ENCODE peak calls at places on chromosome 14, in seven cellular contexts. I is heart right ventricle, P is transverse colon, L is HS-5, N is neural progenitor cell, T is RPMI7951, M is cardiac muscle cell. W is an unnamed sample.
A peak's percentile ranks its signal among the peaks of the same experiment; 100 is the strongest.

GRCh38 chr14:61381589-61381988 is 60.2 kb downstream of the PRKCH start:
- DNase-seq in I (no peak), N (no peak), M (no peak), T (no peak), P (no peak), L (no peak), W (no peak)

GRCh38 chr14:89240414-89240813 is 176.6 kb downstream of the FOXN3 start:
- DNase-seq in P (no peak), M (no peak), L (peak; percentile 20), I (no peak), N (no peak), T (peak; percentile 55), W (no peak)

GRCh38 chr14:22569749-22570131 is 19.3 kb downstream of the DAD1 start:
- DNase-seq in M (no peak), L (no peak), P (no peak), N (no peak), T (no peak), I (no peak), W (no peak)

GRCh38 chr14:100864206-100864605 is 38.3 kb downstream of the MEG3 start:
- DNase-seq in I (no peak), T (no peak), N (no peak), M (no peak), P (no peak), L (no peak), W (peak; percentile 2)

GRCh38 chr14:34222122-34222521 is 239.9 kb downstream of the SPTSSA start:
- DNase-seq in M (no peak), N (no peak), T (no peak), I (no peak), L (no peak), P (no peak), W (no peak)

GRCh38 chr14:105275267-105275946 is 25.4 kb downstream of the BRF1 start:
- DNase-seq in L (peak; percentile 20), I (no peak), N (no peak), P (no peak), T (no peak), M (no peak), W (no peak)

GRCh38 chr14:105974902-105975301 is 448.5 kb downstream of the TMEM121 start:
- DNase-seq in L (no peak), P (peak; percentile 19), M (no peak), T (peak; percentile 44), I (no peak), N (no peak), W (no peak)

GRCh38 chr14:69818760-69819191 is 21.7 kb upstream of the SLC10A1 start:
- DNase-seq in L (peak; percentile 48), P (peak; percentile 19), I (no peak), M (peak; percentile 71), N (peak; percentile 84), T (peak; percentile 50), W (no peak)

GRCh38 chr14:55138091-55138490 is 9.0 kb downstream of the LGALS3 start:
- DNase-seq in L (no peak), M (no peak), P (no peak), N (peak; percentile 26), T (no peak), I (no peak), W (no peak)

GRCh38 chr14:61535470-61535869 is 159.8 kb upstream of the HIF1A start:
- DNase-seq in P (no peak), N (no peak), M (no peak), T (no peak), L (no peak), I (no peak), W (no peak)

GRCh38 chr14:101464310-101464983 is 96.8 kb upstream of the DIO3 start:
- DNase-seq in P (no peak), N (no peak), M (no peak), T (no peak), L (no peak), I (no peak), W (no peak)

GRCh38 chr14:76510255-76510654 is 134.3 kb downstream of the ESRRB start:
- DNase-seq in L (no peak), I (no peak), N (no peak), M (no peak), P (no peak), T (no peak), W (no peak)

GRCh38 chr14:86203843-86204242 is 673.9 kb downstream of the FLRT2 start:
- DNase-seq in L (no peak), I (no peak), T (no peak), N (no peak), M (no peak), P (no peak), W (no peak)

GRCh38 chr14:84591827-84592540 is 938.0 kb upstream of the FLRT2 start:
- DNase-seq in P (no peak), M (no peak), L (no peak), I (no peak), T (no peak), N (no peak), W (no peak)

GRCh38 chr14:25042362-25043299 is 7.3 kb downstream of the STXBP6 start:
- DNase-seq in P (peak; percentile 52), N (peak; percentile 67), I (no peak), M (peak; percentile 38), T (peak; percentile 49), L (peak; percentile 11), W (no peak)

GRCh38 chr14:105387530-105387922 is 10.8 kb upstream of the TEX22 start:
- DNase-seq in I (no peak), P (no peak), L (no peak), T (no peak), N (no peak), M (no peak), W (no peak)

GRCh38 chr14:95293474-95293873 is 26.2 kb downstream of the CLMN start:
- DNase-seq in T (no peak), I (no peak), L (no peak), M (no peak), N (no peak), P (no peak), W (no peak)

GRCh38 chr14:75141967-75142366 is 15.1 kb upstream of the NEK9 start:
- DNase-seq in M (peak; percentile 42), P (no peak), N (peak; percentile 24), L (no peak), I (no peak), T (peak; percentile 12), W (no peak)

GRCh38 chr14:21723431-21724045 is 49.9 kb upstream of the OR4E1 start:
- DNase-seq in T (peak; percentile 7), M (peak; percentile 81), N (peak; percentile 89), P (peak; percentile 17), I (no peak), L (no peak), W (no peak)

GRCh38 chr14:59055439-59056045 is 132.9 kb upstream of the DAAM1 start:
- DNase-seq in L (peak; percentile 16), N (peak; percentile 63), P (peak; percentile 17), M (peak; percentile 57), I (no peak), T (peak; percentile 46), W (no peak)

W was measured in left ventricle myocardium inferior.